ENCODE peak calls at places on chromosomes 13 and 19, in eight cellular contexts. One of them, this sample, is unnamed.

GRCh38 chr13:46686171-46686570 is 110.8 kb downstream of the ESD start:
- DNase-seq in tibial artery: no peak
- DNase-seq in transverse colon: no peak
- DNase-seq in right lobe of liver: no peak
- DNase-seq in CD8-positive, alpha-beta T cell: no peak
- DNase-seq in heart left ventricle: no peak
- DNase-seq in ovary: no peak
- DNase-seq in fibroblast of lung: no peak
- DNase-seq in this sample: no peak

GRCh38 chr13:40624338-40624737 is 42.1 kb downstream of the FOXO1 start:
- DNase-seq in tibial artery: no peak
- DNase-seq in transverse colon: no peak
- DNase-seq in right lobe of liver: no peak
- DNase-seq in CD8-positive, alpha-beta T cell: peak
- DNase-seq in heart left ventricle: no peak
- DNase-seq in ovary: no peak
- DNase-seq in fibroblast of lung: peak
- DNase-seq in this sample: no peak

GRCh38 chr13:24654741-24655140 is 25.5 kb upstream of the ATP12A start:
- DNase-seq in tibial artery: no peak
- DNase-seq in transverse colon: no peak
- DNase-seq in right lobe of liver: no peak
- DNase-seq in CD8-positive, alpha-beta T cell: no peak
- DNase-seq in heart left ventricle: no peak
- DNase-seq in ovary: no peak
- DNase-seq in fibroblast of lung: peak
- DNase-seq in this sample: no peak

GRCh38 chr19:5966215-5966614 is 11.7 kb downstream of the RANBP3 start:
- DNase-seq in tibial artery: no peak
- DNase-seq in transverse colon: no peak
- DNase-seq in right lobe of liver: no peak
- DNase-seq in CD8-positive, alpha-beta T cell: no peak
- DNase-seq in heart left ventricle: no peak
- DNase-seq in ovary: no peak
- DNase-seq in fibroblast of lung: peak
- DNase-seq in this sample: no peak

GRCh38 chr13:101738336-101738735 is 285.9 kb downstream of the ITGBL1 start:
- DNase-seq in tibial artery: no peak
- DNase-seq in transverse colon: no peak
- DNase-seq in right lobe of liver: no peak
- DNase-seq in CD8-positive, alpha-beta T cell: no peak
- DNase-seq in heart left ventricle: no peak
- DNase-seq in ovary: no peak
- DNase-seq in fibroblast of lung: no peak
- DNase-seq in this sample: no peak

GRCh38 chr19:51695702-51696315 is 2.7 kb downstream of the SPACA6 start:
- DNase-seq in tibial artery: no peak
- DNase-seq in transverse colon: no peak
- DNase-seq in right lobe of liver: no peak
- DNase-seq in CD8-positive, alpha-beta T cell: no peak
- DNase-seq in heart left ventricle: no peak
- DNase-seq in ovary: no peak
- DNase-seq in fibroblast of lung: no peak
- DNase-seq in this sample: no peak

GRCh38 chr19:47389150-47389556 is 30.2 kb downstream of the MEIS3 start:
- DNase-seq in tibial artery: no peak
- DNase-seq in transverse colon: peak
- DNase-seq in right lobe of liver: peak
- DNase-seq in CD8-positive, alpha-beta T cell: no peak
- DNase-seq in heart left ventricle: no peak
- DNase-seq in ovary: no peak
- DNase-seq in fibroblast of lung: no peak
- DNase-seq in this sample: no peak

GRCh38 chr13:40433577-40433976 is 232.9 kb downstream of the FOXO1 start:
- DNase-seq in tibial artery: no peak
- DNase-seq in transverse colon: peak
- DNase-seq in right lobe of liver: no peak
- DNase-seq in CD8-positive, alpha-beta T cell: peak
- DNase-seq in heart left ventricle: no peak
- DNase-seq in ovary: no peak
- DNase-seq in fibroblast of lung: no peak
- DNase-seq in this sample: no peak

GRCh38 chr19:21321996-21322395 is 7.2 kb downstream of the ZNF708 start:
- DNase-seq in tibial artery: no peak
- DNase-seq in transverse colon: no peak
- DNase-seq in right lobe of liver: no peak
- DNase-seq in CD8-positive, alpha-beta T cell: no peak
- DNase-seq in heart left ventricle: no peak
- DNase-seq in ovary: no peak
- DNase-seq in fibroblast of lung: no peak
- DNase-seq in this sample: no peak

GRCh38 chr19:33430674-33431277 is 57.3 kb downstream of the CEBPG start:
- DNase-seq in tibial artery: no peak
- DNase-seq in transverse colon: peak
- DNase-seq in right lobe of liver: peak
- DNase-seq in CD8-positive, alpha-beta T cell: peak
- DNase-seq in heart left ventricle: peak
- DNase-seq in ovary: peak
- DNase-seq in fibroblast of lung: peak
- DNase-seq in this sample: peak

GRCh38 chr19:35513975-35514809 is 743 bp upstream of the DMKN start:
- DNase-seq in tibial artery: no peak
- DNase-seq in transverse colon: no peak
- DNase-seq in right lobe of liver: no peak
- DNase-seq in CD8-positive, alpha-beta T cell: no peak
- DNase-seq in heart left ventricle: no peak
- DNase-seq in ovary: no peak
- DNase-seq in fibroblast of lung: no peak
- DNase-seq in this sample: no peak

GRCh38 chr19:23784274-23784673 is 25.6 kb upstream of the ZNF681 start:
- DNase-seq in tibial artery: no peak
- DNase-seq in transverse colon: no peak
- DNase-seq in right lobe of liver: no peak
- DNase-seq in CD8-positive, alpha-beta T cell: no peak
- DNase-seq in heart left ventricle: no peak
- DNase-seq in ovary: no peak
- DNase-seq in fibroblast of lung: no peak
- DNase-seq in this sample: no peak

GRCh38 chr19:44785271-44785670 is 7.6 kb downstream of the CBLC start:
- DNase-seq in tibial artery: no peak
- DNase-seq in transverse colon: no peak
- DNase-seq in right lobe of liver: no peak
- DNase-seq in CD8-positive, alpha-beta T cell: no peak
- DNase-seq in heart left ventricle: no peak
- DNase-seq in ovary: no peak
- DNase-seq in fibroblast of lung: no peak
- DNase-seq in this sample: no peak

GRCh38 chr13:26246154-26246553 is 7.8 kb upstream of the CDK8 start:
- DNase-seq in tibial artery: no peak
- DNase-seq in transverse colon: no peak
- DNase-seq in right lobe of liver: no peak
- DNase-seq in CD8-positive, alpha-beta T cell: no peak
- DNase-seq in heart left ventricle: no peak
- DNase-seq in ovary: no peak
- DNase-seq in fibroblast of lung: no peak
- DNase-seq in this sample: no peak

GRCh38 chr13:30020726-30021312 is 170.4 kb upstream of the UBL3 start:
- DNase-seq in tibial artery: no peak
- DNase-seq in transverse colon: no peak
- DNase-seq in right lobe of liver: no peak
- DNase-seq in CD8-positive, alpha-beta T cell: no peak
- DNase-seq in heart left ventricle: no peak
- DNase-seq in ovary: no peak
- DNase-seq in fibroblast of lung: no peak
- DNase-seq in this sample: no peak

GRCh38 chr19:47658431-47659383 is 49.8 kb downstream of the BICRA start:
- DNase-seq in tibial artery: no peak
- DNase-seq in transverse colon: peak
- DNase-seq in right lobe of liver: no peak
- DNase-seq in CD8-positive, alpha-beta T cell: no peak
- DNase-seq in heart left ventricle: no peak
- DNase-seq in ovary: no peak
- DNase-seq in fibroblast of lung: no peak
- DNase-seq in this sample: no peak

DNA sequence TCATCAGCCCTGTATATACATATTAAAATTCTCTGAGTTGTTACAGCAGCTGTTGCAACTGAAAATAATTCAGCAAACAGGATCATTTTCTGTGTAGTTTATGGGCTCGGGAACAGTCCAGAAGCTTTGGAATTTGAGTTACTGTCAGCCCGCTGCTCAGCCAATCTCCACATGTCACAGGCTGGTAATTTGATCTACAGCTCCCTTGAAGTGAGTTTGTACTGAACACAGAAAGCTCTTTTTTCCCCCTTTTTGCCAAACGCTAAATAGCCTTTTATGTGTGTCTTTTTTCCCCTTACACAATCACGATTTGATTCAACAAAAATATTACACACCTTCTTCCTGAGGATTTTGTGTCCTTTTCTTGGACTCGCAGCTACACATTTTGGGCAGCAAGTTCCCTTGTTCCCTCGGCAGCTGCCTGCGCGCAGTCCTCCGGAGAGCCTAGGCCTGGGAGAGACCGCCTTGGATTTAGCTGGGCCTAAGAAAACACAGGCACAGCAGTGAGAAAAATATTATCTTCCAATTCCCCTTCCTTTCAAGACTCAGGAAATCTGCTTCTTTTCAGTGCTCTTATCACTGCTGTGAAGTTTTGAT is 371.4 kb downstream of the KCNRG start:
- DNase-seq in tibial artery: no peak
- DNase-seq in transverse colon: no peak
- DNase-seq in right lobe of liver: peak
- DNase-seq in CD8-positive, alpha-beta T cell: no peak
- DNase-seq in heart left ventricle: no peak
- DNase-seq in ovary: no peak
- DNase-seq in fibroblast of lung: peak
- DNase-seq in this sample: peak
- H3K27ac ChIP-seq in tibial artery: peak
- H3K27ac ChIP-seq in transverse colon: no peak
- H3K27ac ChIP-seq in right lobe of liver: peak
- H3K27ac ChIP-seq in CD8-positive, alpha-beta T cell: no peak
- H3K27ac ChIP-seq in heart left ventricle: peak
- H3K27ac ChIP-seq in ovary: peak
- H3K27ac ChIP-seq in fibroblast of lung: peak
- H3K27ac ChIP-seq in this sample: peak

GRCh38 chr13:112962911-112963625 is 5.9 kb upstream of the MCF2L start:
- DNase-seq in tibial artery: no peak
- DNase-seq in transverse colon: peak
- DNase-seq in right lobe of liver: no peak
- DNase-seq in CD8-positive, alpha-beta T cell: no peak
- DNase-seq in heart left ventricle: no peak
- DNase-seq in ovary: no peak
- DNase-seq in fibroblast of lung: no peak
- DNase-seq in this sample: no peak

GRCh38 chr13:112963641-112964040 is 5.4 kb upstream of the MCF2L start:
- DNase-seq in tibial artery: no peak
- DNase-seq in transverse colon: peak
- DNase-seq in right lobe of liver: peak
- DNase-seq in CD8-positive, alpha-beta T cell: no peak
- DNase-seq in heart left ventricle: no peak
- DNase-seq in ovary: no peak
- DNase-seq in fibroblast of lung: no peak
- DNase-seq in this sample: no peak

GRCh38 chr13:112966776-112967175 is 2.2 kb upstream of the MCF2L start:
- DNase-seq in tibial artery: no peak
- DNase-seq in transverse colon: peak
- DNase-seq in right lobe of liver: no peak
- DNase-seq in CD8-positive, alpha-beta T cell: no peak
- DNase-seq in heart left ventricle: no peak
- DNase-seq in ovary: no peak
- DNase-seq in fibroblast of lung: no peak
- DNase-seq in this sample: no peak

GRCh38 chr13:112965573-112966115 is 3.4 kb upstream of the MCF2L start:
- DNase-seq in tibial artery: no peak
- DNase-seq in transverse colon: peak
- DNase-seq in right lobe of liver: peak
- DNase-seq in CD8-positive, alpha-beta T cell: no peak
- DNase-seq in heart left ventricle: no peak
- DNase-seq in ovary: no peak
- DNase-seq in fibroblast of lung: no peak
- DNase-seq in this sample: no peak

GRCh38 chr13:112965103-112965502 is 3.9 kb upstream of the MCF2L start:
- DNase-seq in tibial artery: no peak
- DNase-seq in transverse colon: peak
- DNase-seq in right lobe of liver: no peak
- DNase-seq in CD8-positive, alpha-beta T cell: no peak
- DNase-seq in heart left ventricle: peak
- DNase-seq in ovary: no peak
- DNase-seq in fibroblast of lung: no peak
- DNase-seq in this sample: no peak
- H3K27ac ChIP-seq in tibial artery: no peak
- H3K27ac ChIP-seq in transverse colon: no peak
- H3K27ac ChIP-seq in right lobe of liver: no peak
- H3K27ac ChIP-seq in CD8-positive, alpha-beta T cell: no peak
- H3K27ac ChIP-seq in heart left ventricle: peak
- H3K27ac ChIP-seq in ovary: no peak
- H3K27ac ChIP-seq in fibroblast of lung: no peak
- H3K27ac ChIP-seq in this sample: peak

GRCh38 chr19:18532208-18532890 is 10.5 kb upstream of the ELL start:
- DNase-seq in tibial artery: no peak
- DNase-seq in transverse colon: no peak
- DNase-seq in right lobe of liver: no peak
- DNase-seq in CD8-positive, alpha-beta T cell: no peak
- DNase-seq in heart left ventricle: no peak
- DNase-seq in ovary: no peak
- DNase-seq in fibroblast of lung: no peak
- DNase-seq in this sample: no peak

GRCh38 chr19:18536475-18536874 is 6.9 kb downstream of the FKBP8 start:
- DNase-seq in tibial artery: no peak
- DNase-seq in transverse colon: no peak
- DNase-seq in right lobe of liver: no peak
- DNase-seq in CD8-positive, alpha-beta T cell: no peak
- DNase-seq in heart left ventricle: no peak
- DNase-seq in ovary: no peak
- DNase-seq in fibroblast of lung: no peak
- DNase-seq in this sample: no peak

GRCh38 chr19:18533058-18533457 is 10.3 kb downstream of the FKBP8 start:
- DNase-seq in tibial artery: no peak
- DNase-seq in transverse colon: no peak
- DNase-seq in right lobe of liver: no peak
- DNase-seq in CD8-positive, alpha-beta T cell: no peak
- DNase-seq in heart left ventricle: no peak
- DNase-seq in ovary: no peak
- DNase-seq in fibroblast of lung: no peak
- DNase-seq in this sample: no peak

GRCh38 chr19:18529782-18530181 is 7.9 kb upstream of the ELL start:
- DNase-seq in tibial artery: no peak
- DNase-seq in transverse colon: no peak
- DNase-seq in right lobe of liver: no peak
- DNase-seq in CD8-positive, alpha-beta T cell: no peak
- DNase-seq in heart left ventricle: no peak
- DNase-seq in ovary: no peak
- DNase-seq in fibroblast of lung: no peak
- DNase-seq in this sample: no peak

GRCh38 chr19:18531485-18531884 is 9.6 kb upstream of the ELL start:
- DNase-seq in tibial artery: no peak
- DNase-seq in transverse colon: no peak
- DNase-seq in right lobe of liver: no peak
- DNase-seq in CD8-positive, alpha-beta T cell: no peak
- DNase-seq in heart left ventricle: no peak
- DNase-seq in ovary: no peak
- DNase-seq in fibroblast of lung: no peak
- DNase-seq in this sample: no peak
- H3K27ac ChIP-seq in tibial artery: no peak
- H3K27ac ChIP-seq in transverse colon: no peak
- H3K27ac ChIP-seq in right lobe of liver: no peak
- H3K27ac ChIP-seq in CD8-positive, alpha-beta T cell: no peak
- H3K27ac ChIP-seq in heart left ventricle: no peak
- H3K27ac ChIP-seq in ovary: no peak
- H3K27ac ChIP-seq in fibroblast of lung: no peak
- H3K27ac ChIP-seq in this sample: no peak

GRCh38 chr19:50290011-50290410 is 39.2 kb downstream of the KCNC3 start:
- DNase-seq in tibial artery: no peak
- DNase-seq in transverse colon: no peak
- DNase-seq in right lobe of liver: no peak
- DNase-seq in CD8-positive, alpha-beta T cell: no peak
- DNase-seq in heart left ventricle: no peak
- DNase-seq in ovary: no peak
- DNase-seq in fibroblast of lung: no peak
- DNase-seq in this sample: no peak
- H3K27ac ChIP-seq in tibial artery: no peak
- H3K27ac ChIP-seq in transverse colon: no peak
- H3K27ac ChIP-seq in right lobe of liver: no peak
- H3K27ac ChIP-seq in CD8-positive, alpha-beta T cell: no peak
- H3K27ac ChIP-seq in heart left ventricle: no peak
- H3K27ac ChIP-seq in ovary: no peak
- H3K27ac ChIP-seq in fibroblast of lung: no peak
- H3K27ac ChIP-seq in this sample: no peak

This sample was measured in left ventricle myocardium inferior.